ENCODE peak calls at places on chromosome 15, in four cellular contexts. R is sigmoid colon, B is fibroblast of lung, L is colonic mucosa. U is an unnamed sample.

GRCh38 chr15:41773332-41773728 is 954 bp upstream of the MAPKBP1 start:
- DNase-seq in L (no peak), R (no peak), B (no peak), U (no peak)

GRCh38 chr15:51121118-51121517 is 26.4 kb upstream of the TNFAIP8L3 start:
- DNase-seq in R (no peak), B (peak; percentile 88), L (no peak), U (peak; percentile 86)

GRCh38 chr15:65189102-65189740 is 4.1 kb upstream of the CLPX start:
- DNase-seq in L (peak; percentile 31), R (peak; percentile 63), B (peak; percentile 78), U (no peak)

GRCh38 chr15:66413555-66413954 is 26.8 kb downstream of the MAP2K1 start:
- DNase-seq in L (no peak), B (no peak), R (no peak), U (no peak)

GRCh38 chr15:74196175-74196574 is 6.4 kb downstream of the STRA6 start:
- DNase-seq in L (peak; percentile 85), R (no peak), B (peak; percentile 83), U (peak; percentile 90)

GRCh38 chr15:44710236-44711088 is 661 bp downstream of the PATL2 start:
- DNase-seq in B (peak; percentile 47), R (peak; percentile 70), L (peak; percentile 59), U (no peak)

GRCh38 chr15:58551084-58551763 is 119.4 kb downstream of the LIPC start:
- DNase-seq in B (no peak), L (no peak), R (no peak), U (no peak)

GRCh38 chr15:78739996-78740903 is 71.0 kb downstream of the ADAMTS7 start:
- DNase-seq in B (peak; percentile 17), L (peak; percentile 79), R (peak; percentile 63), U (peak; percentile 79)

GRCh38 chr15:74628949-74629348 is 13.3 kb downstream of the CLK3 start:
- DNase-seq in R (no peak), L (no peak), B (no peak), U (peak; percentile 61)

GRCh38 chr15:67025719-67026118 is 39.7 kb upstream of the SMAD3 start:
- DNase-seq in B (peak; percentile 78), R (peak; percentile 70), L (peak; percentile 72), U (no peak)

DNA sequence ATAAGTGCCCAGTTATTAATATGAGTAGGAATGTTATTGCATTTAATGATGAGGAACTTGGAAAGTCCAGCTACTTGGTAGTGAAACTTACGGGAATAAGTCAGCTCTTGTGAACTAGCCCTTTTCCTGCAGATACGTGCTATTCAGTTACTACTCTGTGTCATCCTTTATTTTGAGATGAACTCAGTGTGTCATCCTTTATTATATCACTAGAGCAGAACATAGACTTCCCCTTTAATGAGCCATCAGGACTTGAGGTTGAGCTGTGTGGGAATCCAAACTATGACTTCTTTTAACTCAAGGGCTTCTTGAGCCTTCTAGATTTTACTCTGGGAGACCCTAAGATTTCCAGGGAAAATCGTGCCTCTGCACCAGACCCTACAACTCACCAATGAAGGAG is 3.6 kb downstream of the ACTC1 start:
- DNase-seq in R (no peak), L (no peak), B (no peak), U (no peak)
- H3K4me3 ChIP-seq in R (no peak overlapping the region), L (no peak overlapping the region), B (no peak overlapping the region), U (no peak overlapping the region)

DNA sequence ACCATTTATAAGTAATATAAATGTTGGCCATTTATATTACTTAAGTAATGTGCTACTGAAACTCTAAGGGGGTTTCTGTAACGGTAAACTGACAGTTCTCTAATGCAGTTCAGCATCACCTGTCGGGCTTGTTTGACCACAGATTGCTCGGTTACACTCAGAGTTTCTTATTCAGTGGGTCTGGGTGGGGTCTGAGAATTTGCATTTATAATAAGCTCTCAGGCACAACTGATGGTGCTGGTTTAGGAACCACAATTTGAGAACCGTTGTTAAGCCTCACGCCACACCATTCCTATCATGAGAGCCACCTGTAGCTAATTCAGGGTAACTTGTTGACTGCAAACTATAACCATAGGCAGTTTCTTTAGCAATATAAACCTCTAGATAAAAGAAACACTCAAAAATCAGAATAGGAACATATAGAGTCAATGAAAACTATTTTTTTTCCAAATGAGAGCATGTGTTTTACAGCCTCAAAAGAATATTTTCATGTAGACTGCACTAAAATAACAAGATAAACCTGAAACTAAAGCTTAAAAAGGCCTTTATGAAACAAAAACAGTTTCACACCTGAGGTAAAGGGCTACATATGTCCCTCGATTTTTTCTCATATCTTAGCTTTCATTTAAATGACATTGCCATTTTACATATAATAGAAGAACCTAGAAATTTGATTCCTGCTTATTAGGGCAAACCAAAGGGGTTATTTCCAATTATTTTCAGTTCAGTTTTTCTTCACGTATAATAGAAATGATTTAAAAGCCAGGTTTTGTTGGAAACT is 604.8 kb downstream of the UNC13C start:
- DNase-seq in L (no peak), R (no peak), B (no peak), U (no peak)
- H3K4me1 ChIP-seq in L (no peaks in the 10 kb centered on the region), R (no peaks in the 10 kb centered on the region), B (no peaks in the 10 kb centered on the region), U (no peaks in the 10 kb centered on the region)

GRCh38 chr15:69578792-69579587 is 126.4 kb downstream of the RPLP1 start:
- DNase-seq in R (no peak), L (peak; percentile 91), B (no peak), U (peak; percentile 98)

GRCh38 chr15:69576948-69577351 is 124.3 kb downstream of the RPLP1 start:
- DNase-seq in B (no peak), R (no peak), L (peak; percentile 63), U (no peak)

GRCh38 chr15:69579950-69580618 is 127.5 kb downstream of the RPLP1 start:
- DNase-seq in L (no peak), B (no peak), R (no peak), U (no peak)

GRCh38 chr15:69577397-69577796 is 124.8 kb downstream of the RPLP1 start:
- DNase-seq in B (no peak), R (no peak), L (peak; percentile 43), U (no peak)

GRCh38 chr15:69578252-69578651 is 125.6 kb downstream of the RPLP1 start:
- DNase-seq in L (no peak), R (no peak), B (no peak), U (no peak)
- TF ChIP-seq CTCF in L (no peak), R (no peak), B (no peak), U (no peak)

DNA sequence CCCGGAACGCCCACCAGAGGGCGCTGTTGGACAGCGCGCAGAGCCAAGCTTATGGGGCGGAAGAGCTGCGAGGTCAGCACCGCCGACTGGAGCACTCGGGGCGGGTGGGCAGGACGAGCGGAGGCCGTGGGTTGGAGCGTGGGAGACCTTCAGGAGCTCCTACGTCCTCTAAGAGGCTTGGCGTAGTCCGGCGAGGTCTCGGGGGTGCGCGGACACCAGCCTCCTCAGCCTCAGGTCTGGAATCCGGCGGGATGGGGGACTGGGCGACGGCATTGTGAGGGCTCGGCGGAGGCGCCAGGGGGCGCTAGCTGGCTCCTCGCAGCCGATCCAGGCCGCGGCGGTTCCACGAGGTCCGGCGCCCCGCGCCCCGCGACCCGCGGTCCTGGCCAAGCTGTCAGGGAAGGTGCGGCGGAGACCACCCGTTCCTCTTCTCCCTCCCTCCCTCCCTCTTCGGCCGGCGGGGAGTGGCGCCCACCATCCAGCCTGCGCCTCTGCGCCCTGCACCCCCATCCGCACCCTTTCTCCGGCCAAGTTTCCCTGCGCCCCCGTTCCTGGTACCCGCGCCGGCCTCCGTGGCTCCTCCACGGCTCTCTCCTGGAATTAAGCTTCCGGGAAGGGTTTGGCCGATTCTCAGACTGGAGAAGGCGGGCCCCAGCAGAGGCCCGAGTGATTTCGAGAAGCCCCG is 24.3 kb upstream of the POLG start:
- DNase-seq in B (peak; percentile 73), L (peak; percentile 71), R (peak; percentile 81), U (peak; percentile 82)
- H3K4me3 ChIP-seq in B (peak overlapping the region; percentile 40), L (peak overlapping the region; percentile 29), R (peak overlapping the region; percentile 11), U (peak overlapping the region; percentile 25)

DNA sequence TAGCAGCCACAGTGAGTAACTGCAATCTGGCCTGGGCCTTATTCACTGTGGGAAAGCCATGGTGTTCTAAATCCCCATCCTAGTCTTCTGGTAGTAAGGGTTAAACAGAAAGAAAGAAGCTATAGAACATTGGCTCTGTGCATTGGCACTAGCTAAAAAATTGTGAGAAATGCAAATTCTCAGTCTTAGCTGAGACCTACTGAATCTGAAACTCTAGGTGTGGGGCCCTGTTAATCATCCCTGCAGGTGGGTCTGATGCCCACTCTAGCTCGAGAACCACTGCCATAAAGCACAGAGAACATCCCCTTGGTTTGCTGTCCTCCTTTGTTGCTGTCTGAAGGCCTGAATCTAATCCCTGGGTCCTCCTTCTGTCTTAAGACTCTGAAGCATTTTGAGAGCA is 59.3 kb downstream of the MEIS2 start:
- DNase-seq in L (no peak), R (no peak), B (no peak), U (no peak)
- H3K4me1 ChIP-seq in L (no peaks in the 10 kb centered on the region), R (peaks cover 74% of the 10 kb centered on the region), B (no peaks in the 10 kb centered on the region), U (no peaks in the 10 kb centered on the region)

GRCh38 chr15:89376441-89376840 is 41.8 kb upstream of the POLG start:
- DNase-seq in R (no peak), L (no peak), B (no peak), U (no peak)
- TF ChIP-seq CTCF in R (no peak), L (no peak), B (no peak), U (no peak)

GRCh38 chr15:85036716-85037115 is 55.1 kb downstream of the PDE8A start:
- DNase-seq in B (no peak), L (no peak), R (no peak), U (no peak)

GRCh38 chr15:85031944-85032587 is 50.4 kb downstream of the PDE8A start:
- DNase-seq in L (no peak), B (no peak), R (no peak), U (no peak)

GRCh38 chr15:85033148-85033547 is 51.5 kb downstream of the PDE8A start:
- DNase-seq in R (no peak), B (no peak), L (no peak), U (no peak)

GRCh38 chr15:85037617-85038016 is 56.0 kb downstream of the PDE8A start:
- DNase-seq in L (no peak), B (no peak), R (no peak), U (no peak)

GRCh38 chr15:85035980-85036379 is 54.3 kb downstream of the PDE8A start:
- DNase-seq in R (no peak), L (no peak), B (no peak), U (no peak)
- H3K4me3 ChIP-seq in R (no peak overlapping the region), L (no peak overlapping the region), B (no peak overlapping the region), U (no peak overlapping the region)

GRCh38 chr15:101203029-101203428 is 48.8 kb downstream of the CHSY1 start:
- DNase-seq in B (no peak), L (no peak), R (no peak), U (no peak)
- H3K4me1 ChIP-seq in B (peaks cover 48% of the 10 kb centered on the region), L (no peaks in the 10 kb centered on the region), R (peaks cover 50% of the 10 kb centered on the region), U (peaks cover 54% of the 10 kb centered on the region)

GRCh38 chr15:59632714-59633113 is 21.1 kb downstream of the GCNT3 start:
- DNase-seq in B (no peak), L (no peak), R (no peak), U (no peak)
- TF ChIP-seq CTCF in B (no peak), L (no peak), R (no peak), U (peak; percentile 74)

GRCh38 chr15:83656192-83656591 is 2.3 kb downstream of the ADAMTSL3 start:
- DNase-seq in L (no peak), R (no peak), B (no peak), U (no peak)

GRCh38 chr15:83657549-83657948 is 3.6 kb downstream of the ADAMTSL3 start:
- DNase-seq in L (no peak), B (no peak), R (no peak), U (no peak)

GRCh38 chr15:83655237-83655616 is 1.3 kb downstream of the ADAMTSL3 start:
- DNase-seq in R (no peak), L (no peak), B (no peak), U (no peak)

GRCh38 chr15:83658406-83658805 is 4.5 kb downstream of the ADAMTSL3 start:
- DNase-seq in L (no peak), R (no peak), B (no peak), U (no peak)

GRCh38 chr15:83656943-83657528 is 3.1 kb downstream of the ADAMTSL3 start:
- DNase-seq in B (no peak), L (no peak), R (no peak), U (no peak)
- H3K4me3 ChIP-seq in B (no peak overlapping the region), L (no peak overlapping the region), R (no peak overlapping the region), U (no peak overlapping the region)

U was measured in RWPE2.